ENCODE peak calls at places on chromosomes 11 and 22, in five cellular contexts. K is A549, R is body of pancreas, F is PC-3, L is Peyer's patch. Y is an unnamed sample.

GRCh38 chr11:104078250-104078649 is 41.8 kb downstream of the DDI1 start:
- DNase-seq in K (no peak), R (no peak), F (no peak), L (no peak), Y (no peak)

GRCh38 chr22:45678961-45679912 is 7.6 kb downstream of the ATXN10 start:
- DNase-seq in K (no peak), R (no peak), F (peak; percentile 95), L (no peak), Y (no peak)

GRCh38 chr11:85029964-85030363 is 597.2 kb downstream of the DLG2 start:
- DNase-seq in K (no peak), R (no peak), F (peak; percentile 97), L (no peak), Y (no peak)

GRCh38 chr11:74154621-74155281 is 16.1 kb downstream of the C2CD3 start:
- DNase-seq in K (no peak), R (no peak), F (peak; percentile 98), L (no peak), Y (no peak)

GRCh38 chr22:44929348-44930015 is 80.3 kb downstream of the PHF21B start:
- DNase-seq in K (no peak), R (no peak), F (no peak), L (no peak), Y (no peak)

GRCh38 chr22:31952459-31952858 is 8.1 kb downstream of the YWHAH start:
- DNase-seq in K (peak; percentile 28), R (peak; percentile 37), F (peak; percentile 72), L (no peak), Y (no peak)

GRCh38 chr22:32735516-32735915 is 66.0 kb upstream of the TIMP3 start:
- DNase-seq in K (no peak), R (no peak), F (no peak), L (no peak), Y (no peak)

GRCh38 chr11:85896871-85897270 is 41.7 kb downstream of the CCDC83 start:
- DNase-seq in K (no peak), R (no peak), F (no peak), L (no peak), Y (no peak)

GRCh38 chr11:102836290-102836875 is 7.0 kb downstream of the MMP3 start:
- DNase-seq in K (no peak), R (no peak), F (peak; percentile 53), L (no peak), Y (no peak)

GRCh38 chr22:24142831-24143230 is 38.5 kb upstream of the SUSD2 start:
- DNase-seq in K (no peak), R (no peak), F (no peak), L (no peak), Y (no peak)

GRCh38 chr11:73622920-73623593 is 23.3 kb upstream of the PLEKHB1 start:
- DNase-seq in K (no peak), R (no peak), F (peak; percentile 19), L (no peak), Y (no peak)

GRCh38 chr11:114059984-114060401 is 482 bp downstream of the ZBTB16 start:
- DNase-seq in K (no peak), R (no peak), F (no peak), L (peak; percentile 57), Y (no peak)

GRCh38 chr11:60813324-60813723 is 28.2 kb downstream of the MS4A10 start:
- DNase-seq in K (no peak), R (no peak), F (no peak), L (no peak), Y (no peak)

GRCh38 chr11:10627306-10627705 is 58.8 kb upstream of the LYVE1 start:
- DNase-seq in K (no peak), R (no peak), F (no peak), L (no peak), Y (no peak)

GRCh38 chr22:31075961-31076360 is 5.2 kb upstream of the SMTN start:
- DNase-seq in K (no peak), R (peak; percentile 63), F (no peak), L (peak; percentile 22), Y (peak; percentile 67)

GRCh38 chr22:25492950-25493790 is 71.3 kb upstream of the GRK3 start:
- DNase-seq in K (no peak), R (peak; percentile 10), F (no peak), L (no peak), Y (no peak)

GRCh38 chr22:41910599-41911291 is 4.1 kb downstream of the SHISA8 start:
- DNase-seq in K (no peak), R (peak; percentile 23), F (peak; percentile 9), L (no peak), Y (no peak)

GRCh38 chr11:2376751-2377451 is at the start of gene CD81:
- DNase-seq in K (peak; percentile 32), R (no peak), F (peak; percentile 22), L (peak; percentile 59), Y (no peak)

DNA sequence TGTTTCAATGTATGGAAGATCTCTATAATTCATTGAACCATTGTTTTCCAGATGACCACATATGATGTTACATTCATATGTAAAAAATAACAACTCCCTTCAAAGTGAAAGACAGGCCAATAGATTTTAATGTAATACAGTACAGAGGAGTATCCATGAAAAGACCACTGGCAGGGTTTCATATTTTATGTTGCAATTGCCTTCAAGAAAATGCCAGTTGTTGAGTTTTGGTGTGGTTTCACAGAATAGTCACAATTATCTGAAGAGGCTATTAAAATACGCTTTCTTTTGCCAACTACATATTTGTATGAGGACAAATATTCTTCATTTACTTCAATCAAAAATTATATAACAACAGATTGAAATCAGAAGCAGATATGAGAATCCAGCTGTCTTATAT is 14.3 kb downstream of the AMOTL1 start:
- DNase-seq in K (no peak), R (no peak), F (no peak), L (no peak), Y (no peak)
- H3K4me1 ChIP-seq in K (no peaks in the 10 kb centered on the region), R (peaks cover 33% of the 10 kb centered on the region), F (peaks cover 8% of the 10 kb centered on the region), L (no peaks in the 10 kb centered on the region), Y (peaks cover 85% of the 10 kb centered on the region)

GRCh38 chr11:15774021-15774862 is 582.1 kb downstream of the SOX6 start:
- DNase-seq in K (no peak), R (no peak), F (no peak), L (no peak), Y (no peak)
- H3K4me3 ChIP-seq in K (no peak overlapping the region), R (no peak overlapping the region), F (no peak overlapping the region), L (no peak overlapping the region), Y (no peak overlapping the region)

GRCh38 chr11:11969380-11970215 is 38.8 kb downstream of the DKK3 start:
- DNase-seq in K (no peak), R (no peak), F (no peak), L (no peak), Y (no peak)
- H3K27ac ChIP-seq in K (no peak overlapping the region), R (no peak overlapping the region), F (no peak overlapping the region), L (no peak overlapping the region), Y (peak overlapping the region; percentile 17)

DNA sequence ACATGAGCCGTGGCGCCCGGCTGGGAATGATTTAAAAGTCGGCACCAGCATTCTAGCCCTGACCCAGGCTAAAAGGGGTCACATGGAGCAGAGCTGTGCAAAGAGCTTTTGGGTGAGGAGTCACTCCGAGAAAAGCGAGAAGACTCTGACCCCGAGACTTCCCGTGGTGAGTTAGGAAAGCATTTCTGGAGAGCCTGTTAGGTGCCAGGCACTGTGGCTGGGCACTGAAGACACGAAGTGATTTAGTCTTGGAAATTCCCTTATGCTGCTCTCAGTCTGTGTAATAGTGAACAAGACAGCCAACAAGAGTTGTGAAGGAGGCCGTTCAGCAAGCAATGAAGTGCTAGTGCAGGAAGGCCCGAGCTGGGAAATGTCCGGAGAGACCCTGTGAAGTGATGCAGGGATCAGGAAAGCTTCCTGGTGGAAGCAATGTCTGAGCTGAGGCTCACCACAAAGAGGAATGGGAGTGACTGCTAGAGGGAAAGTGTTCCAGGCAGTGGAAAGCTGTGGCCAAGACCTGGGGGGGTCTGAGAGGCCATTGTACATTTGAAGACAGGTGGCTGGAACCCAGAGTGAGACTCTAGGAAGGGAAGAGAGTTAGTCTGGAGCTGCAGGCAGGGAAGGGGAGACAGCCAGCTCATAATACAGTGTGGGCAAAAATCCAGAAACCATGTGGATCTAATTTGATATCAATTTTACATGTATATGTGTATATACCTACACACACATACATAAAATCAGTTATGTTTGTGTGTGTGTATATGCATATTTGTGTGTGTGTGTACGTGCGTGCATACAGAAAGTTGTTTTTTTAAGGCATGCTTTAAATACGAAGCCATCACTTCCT is 31.7 kb downstream of the MARK2 start:
- DNase-seq in K (no peak), R (no peak), F (no peak), L (no peak), Y (no peak)
- H3K4me1 ChIP-seq in K (peaks cover 53% of the 10 kb centered on the region), R (peaks cover 89% of the 10 kb centered on the region), F (peaks cover 58% of the 10 kb centered on the region), L (peaks cover 20% of the 10 kb centered on the region), Y (peaks cover 75% of the 10 kb centered on the region)

DNA sequence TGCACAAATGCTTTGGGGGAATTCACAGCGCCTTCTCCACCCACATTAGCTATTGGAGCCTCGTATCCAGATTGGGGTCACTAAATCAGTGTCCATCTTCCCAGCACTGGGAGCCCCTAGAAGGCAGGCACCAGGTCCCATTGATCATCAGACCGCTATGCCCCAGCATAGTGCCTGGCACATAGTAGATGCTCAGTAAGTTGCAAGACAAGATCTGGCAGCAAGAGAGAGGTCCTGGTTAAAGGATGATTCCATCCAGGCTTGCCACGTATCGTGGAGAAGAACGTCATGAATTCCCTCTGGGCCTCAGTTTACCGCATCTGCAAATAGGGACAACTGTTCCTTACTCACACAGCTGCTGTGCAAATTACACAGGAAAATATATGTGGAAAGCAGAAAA is 1.7 kb downstream of the TMEM184B start:
- DNase-seq in K (no peak), R (no peak), F (no peak), L (no peak), Y (no peak)
- H3K4me3 ChIP-seq in K (no peak overlapping the region), R (no peak overlapping the region), F (peak overlapping the region; percentile 93), L (no peak overlapping the region), Y (peak overlapping the region; percentile 88)

DNA sequence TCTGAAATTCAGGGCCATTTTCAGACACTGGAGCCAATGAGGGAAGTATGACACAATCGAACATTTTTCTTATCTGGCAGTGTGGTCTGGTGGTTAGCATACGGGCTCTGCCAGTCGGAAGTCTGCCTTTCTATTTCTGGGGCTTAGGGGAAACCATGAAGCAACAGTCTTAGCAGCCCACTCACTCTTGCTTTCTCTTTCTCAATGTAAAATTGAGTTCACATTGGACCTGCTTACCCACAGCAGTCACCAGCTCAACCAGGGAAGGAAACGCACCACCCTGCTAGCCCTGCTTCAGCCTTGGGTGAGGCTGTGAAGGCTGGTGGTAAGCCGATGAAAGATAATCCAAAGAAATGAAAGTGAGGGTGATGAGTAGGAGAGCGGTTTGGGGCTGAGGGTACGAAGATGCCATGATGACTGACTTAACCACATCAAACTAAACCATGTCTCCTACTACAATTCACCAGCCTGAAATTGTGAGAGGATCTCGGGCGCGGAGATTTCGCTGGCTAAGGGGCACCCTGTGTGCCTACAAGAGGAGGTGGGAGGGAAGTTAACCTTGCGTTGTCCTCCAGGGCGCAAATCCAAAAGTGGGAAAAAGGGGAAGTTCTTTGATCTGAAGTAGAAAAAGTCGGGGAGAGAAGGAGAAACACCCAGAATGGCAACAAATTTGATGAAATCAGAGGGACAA is 2.0 kb upstream of the LMO2 start:
- DNase-seq in K (no peak), R (peak; percentile 44), F (no peak), L (peak; percentile 45), Y (no peak)
- H3K27ac ChIP-seq in K (no peak overlapping the region), R (no peak overlapping the region), F (no peak overlapping the region), L (no peak overlapping the region), Y (no peak overlapping the region)

GRCh38 chr11:57641011-57641410 is 8.7 kb downstream of the YPEL4 start:
- DNase-seq in K (no peak), R (no peak), F (no peak), L (no peak), Y (no peak)
- H3K4me1 ChIP-seq in K (peaks cover 32% of the 10 kb centered on the region), R (peaks cover 26% of the 10 kb centered on the region), F (peaks cover 14% of the 10 kb centered on the region), L (no peaks in the 10 kb centered on the region), Y (peaks cover 20% of the 10 kb centered on the region)

Y was measured in thoracic aorta.